ENCODE peak calls at places on chromosomes 16 and 17, in seven cellular contexts. One of them, this sample, is unnamed. For H3K36me3, the result is how much of the 10 kb centered on the place peaks cover.

GRCh38 chr16:3174618-3175148 is 13.3 kb upstream of the OR1F1 start:
- DNase-seq in WERI-Rb-1: no peak
- DNase-seq in thoracic aorta: no peak
- DNase-seq in heart left ventricle: no peak
- DNase-seq in BJ: no peak
- DNase-seq in fibroblast of lung: no peak
- DNase-seq in upper lobe of right lung: no peak
- DNase-seq in this sample: no peak

GRCh38 chr17:30220414-30220813 is 15.1 kb downstream of the SLC6A4 start:
- DNase-seq in WERI-Rb-1: peak
- DNase-seq in upper lobe of right lung: no peak
- DNase-seq in thoracic aorta: no peak
- DNase-seq in fibroblast of lung: no peak
- DNase-seq in BJ: no peak
- DNase-seq in heart left ventricle: no peak
- DNase-seq in this sample: no peak

GRCh38 chr17:78599419-78599818 is 22.2 kb upstream of the DNAH17 start:
- DNase-seq in thoracic aorta: no peak
- DNase-seq in fibroblast of lung: no peak
- DNase-seq in heart left ventricle: no peak
- DNase-seq in WERI-Rb-1: peak
- DNase-seq in BJ: no peak
- DNase-seq in upper lobe of right lung: no peak
- DNase-seq in this sample: no peak

GRCh38 chr17:62627904-62628603 is 584 bp downstream of the MRC2 start:
- DNase-seq in thoracic aorta: no peak
- DNase-seq in WERI-Rb-1: no peak
- DNase-seq in upper lobe of right lung: peak
- DNase-seq in heart left ventricle: peak
- DNase-seq in BJ: no peak
- DNase-seq in fibroblast of lung: peak
- DNase-seq in this sample: peak

GRCh38 chr16:67766281-67766680 is 40.1 kb downstream of the RANBP10 start:
- DNase-seq in WERI-Rb-1: no peak
- DNase-seq in heart left ventricle: no peak
- DNase-seq in fibroblast of lung: peak
- DNase-seq in thoracic aorta: no peak
- DNase-seq in BJ: no peak
- DNase-seq in upper lobe of right lung: no peak
- DNase-seq in this sample: no peak

GRCh38 chr17:1050996-1051925 is 54.3 kb downstream of the TIMM22 start:
- DNase-seq in heart left ventricle: peak
- DNase-seq in upper lobe of right lung: no peak
- DNase-seq in WERI-Rb-1: no peak
- DNase-seq in thoracic aorta: no peak
- DNase-seq in BJ: no peak
- DNase-seq in fibroblast of lung: no peak
- DNase-seq in this sample: no peak

GRCh38 chr16:31714899-31715504 is 158.6 kb upstream of the ZNF267 start:
- DNase-seq in BJ: no peak
- DNase-seq in fibroblast of lung: no peak
- DNase-seq in upper lobe of right lung: no peak
- DNase-seq in heart left ventricle: no peak
- DNase-seq in WERI-Rb-1: no peak
- DNase-seq in thoracic aorta: no peak
- DNase-seq in this sample: no peak

GRCh38 chr17:59439261-59439660 is 107.8 kb downstream of the YPEL2 start:
- DNase-seq in upper lobe of right lung: no peak
- DNase-seq in fibroblast of lung: no peak
- DNase-seq in thoracic aorta: no peak
- DNase-seq in heart left ventricle: no peak
- DNase-seq in WERI-Rb-1: no peak
- DNase-seq in BJ: no peak
- DNase-seq in this sample: no peak

GRCh38 chr16:88856122-88856827 is 472 bp downstream of the GALNS start:
- DNase-seq in upper lobe of right lung: peak
- DNase-seq in heart left ventricle: peak
- DNase-seq in BJ: no peak
- DNase-seq in fibroblast of lung: no peak
- DNase-seq in WERI-Rb-1: no peak
- DNase-seq in thoracic aorta: no peak
- DNase-seq in this sample: peak

GRCh38 chr16:89957214-89957785 is 8.7 kb downstream of the DEF8 start:
- DNase-seq in WERI-Rb-1: no peak
- DNase-seq in upper lobe of right lung: peak
- DNase-seq in fibroblast of lung: no peak
- DNase-seq in BJ: no peak
- DNase-seq in thoracic aorta: no peak
- DNase-seq in heart left ventricle: no peak
- DNase-seq in this sample: no peak

GRCh38 chr17:64002658-64003525 is 4.7 kb downstream of the PRR29 start:
- DNase-seq in heart left ventricle: no peak
- DNase-seq in WERI-Rb-1: no peak
- DNase-seq in fibroblast of lung: no peak
- DNase-seq in upper lobe of right lung: no peak
- DNase-seq in thoracic aorta: no peak
- DNase-seq in BJ: no peak
- DNase-seq in this sample: no peak

GRCh38 chr17:49022391-49022941 is 25.3 kb downstream of the IGF2BP1 start:
- DNase-seq in WERI-Rb-1: no peak
- DNase-seq in thoracic aorta: no peak
- DNase-seq in heart left ventricle: no peak
- DNase-seq in BJ: no peak
- DNase-seq in upper lobe of right lung: no peak
- DNase-seq in fibroblast of lung: peak
- DNase-seq in this sample: no peak

GRCh38 chr16:18941471-18941870 is 15.3 kb upstream of the SMG1 start:
- DNase-seq in thoracic aorta: no peak
- DNase-seq in WERI-Rb-1: no peak
- DNase-seq in upper lobe of right lung: no peak
- DNase-seq in heart left ventricle: no peak
- DNase-seq in BJ: no peak
- DNase-seq in fibroblast of lung: no peak
- DNase-seq in this sample: no peak

GRCh38 chr16:18945233-18945632 is 19.0 kb upstream of the SMG1 start:
- DNase-seq in WERI-Rb-1: no peak
- DNase-seq in thoracic aorta: no peak
- DNase-seq in heart left ventricle: no peak
- DNase-seq in upper lobe of right lung: no peak
- DNase-seq in BJ: no peak
- DNase-seq in fibroblast of lung: no peak
- DNase-seq in this sample: no peak

GRCh38 chr16:18942069-18942468 is 15.9 kb upstream of the SMG1 start:
- DNase-seq in upper lobe of right lung: no peak
- DNase-seq in heart left ventricle: no peak
- DNase-seq in BJ: no peak
- DNase-seq in thoracic aorta: no peak
- DNase-seq in fibroblast of lung: no peak
- DNase-seq in WERI-Rb-1: no peak
- DNase-seq in this sample: no peak

GRCh38 chr16:18938986-18939385 is 12.8 kb upstream of the SMG1 start:
- DNase-seq in upper lobe of right lung: no peak
- DNase-seq in BJ: no peak
- DNase-seq in fibroblast of lung: no peak
- DNase-seq in heart left ventricle: no peak
- DNase-seq in WERI-Rb-1: no peak
- DNase-seq in thoracic aorta: no peak
- DNase-seq in this sample: no peak

GRCh38 chr16:18943414-18943813 is 17.2 kb upstream of the SMG1 start:
- DNase-seq in BJ: no peak
- DNase-seq in WERI-Rb-1: no peak
- DNase-seq in upper lobe of right lung: peak
- DNase-seq in fibroblast of lung: no peak
- DNase-seq in heart left ventricle: no peak
- DNase-seq in thoracic aorta: no peak
- DNase-seq in this sample: no peak
- TF ChIP-seq CTCF in BJ: no peak
- TF ChIP-seq CTCF in WERI-Rb-1: no peak
- TF ChIP-seq CTCF in upper lobe of right lung: no peak
- TF ChIP-seq CTCF in fibroblast of lung: no peak
- TF ChIP-seq CTCF in heart left ventricle: no peak
- TF ChIP-seq CTCF in thoracic aorta: no peak
- TF ChIP-seq CTCF in this sample: no peak

GRCh38 chr17:34758747-34759146 is 179.4 kb downstream of the TMEM132E start:
- DNase-seq in WERI-Rb-1: no peak
- DNase-seq in upper lobe of right lung: no peak
- DNase-seq in BJ: no peak
- DNase-seq in heart left ventricle: no peak
- DNase-seq in thoracic aorta: no peak
- DNase-seq in fibroblast of lung: no peak
- DNase-seq in this sample: no peak

GRCh38 chr17:34756670-34757021 is 177.3 kb downstream of the TMEM132E start:
- DNase-seq in heart left ventricle: peak
- DNase-seq in WERI-Rb-1: peak
- DNase-seq in BJ: no peak
- DNase-seq in fibroblast of lung: peak
- DNase-seq in upper lobe of right lung: no peak
- DNase-seq in thoracic aorta: no peak
- DNase-seq in this sample: no peak

GRCh38 chr17:34757106-34757505 is 177.7 kb downstream of the TMEM132E start:
- DNase-seq in heart left ventricle: no peak
- DNase-seq in thoracic aorta: no peak
- DNase-seq in upper lobe of right lung: no peak
- DNase-seq in BJ: no peak
- DNase-seq in fibroblast of lung: no peak
- DNase-seq in WERI-Rb-1: no peak
- DNase-seq in this sample: no peak

GRCh38 chr17:34757611-34758010 is 178.2 kb downstream of the TMEM132E start:
- DNase-seq in upper lobe of right lung: no peak
- DNase-seq in fibroblast of lung: no peak
- DNase-seq in thoracic aorta: no peak
- DNase-seq in WERI-Rb-1: no peak
- DNase-seq in BJ: no peak
- DNase-seq in heart left ventricle: no peak
- DNase-seq in this sample: no peak

DNA sequence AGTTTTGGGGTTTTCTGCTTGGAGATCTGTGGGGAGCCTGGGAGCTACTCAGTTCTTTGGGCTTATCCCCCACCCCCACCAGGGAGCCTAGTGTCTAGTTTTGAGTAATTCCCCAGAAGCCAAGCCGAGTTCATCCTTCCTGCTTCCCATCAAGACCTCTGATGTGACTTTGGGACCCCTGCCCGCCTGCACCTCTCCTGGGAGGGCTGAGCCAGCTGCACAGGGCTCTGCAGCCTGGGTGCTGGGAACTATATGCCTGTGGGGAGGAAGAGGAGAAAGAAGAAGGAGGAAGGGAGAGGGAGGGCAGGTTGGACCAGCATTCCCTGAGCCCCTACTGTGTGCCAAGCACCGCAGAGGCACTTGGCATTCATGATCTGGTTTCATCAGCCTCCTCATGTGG is 178.9 kb downstream of the TMEM132E start:
- DNase-seq in thoracic aorta: no peak
- DNase-seq in fibroblast of lung: no peak
- DNase-seq in BJ: no peak
- DNase-seq in heart left ventricle: no peak
- DNase-seq in upper lobe of right lung: no peak
- DNase-seq in WERI-Rb-1: no peak
- DNase-seq in this sample: no peak
- H3K4me3 ChIP-seq in thoracic aorta: no peak
- H3K4me3 ChIP-seq in fibroblast of lung: no peak
- H3K4me3 ChIP-seq in BJ: no peak
- H3K4me3 ChIP-seq in heart left ventricle: no peak
- H3K4me3 ChIP-seq in upper lobe of right lung: no peak
- H3K4me3 ChIP-seq in WERI-Rb-1: no peak
- H3K4me3 ChIP-seq in this sample: no peak

GRCh38 chr16:15616475-15616874 is 26.5 kb downstream of the MARF1 start:
- DNase-seq in heart left ventricle: no peak
- DNase-seq in thoracic aorta: no peak
- DNase-seq in WERI-Rb-1: no peak
- DNase-seq in BJ: no peak
- DNase-seq in upper lobe of right lung: no peak
- DNase-seq in fibroblast of lung: no peak
- DNase-seq in this sample: no peak
- H3K36me3 ChIP-seq in heart left ventricle: half or more
- H3K36me3 ChIP-seq in thoracic aorta: under half
- H3K36me3 ChIP-seq in WERI-Rb-1: half or more
- H3K36me3 ChIP-seq in BJ: under half
- H3K36me3 ChIP-seq in upper lobe of right lung: half or more
- H3K36me3 ChIP-seq in fibroblast of lung: under half
- H3K36me3 ChIP-seq in this sample: under half

GRCh38 chr17:3551189-3551588 is 6.4 kb downstream of the TRPV3 start:
- DNase-seq in BJ: no peak
- DNase-seq in fibroblast of lung: no peak
- DNase-seq in WERI-Rb-1: no peak
- DNase-seq in upper lobe of right lung: no peak
- DNase-seq in thoracic aorta: no peak
- DNase-seq in heart left ventricle: no peak
- DNase-seq in this sample: no peak
- TF ChIP-seq CTCF in BJ: no peak
- TF ChIP-seq CTCF in fibroblast of lung: peak
- TF ChIP-seq CTCF in WERI-Rb-1: peak
- TF ChIP-seq CTCF in upper lobe of right lung: no peak
- TF ChIP-seq CTCF in thoracic aorta: no peak
- TF ChIP-seq CTCF in heart left ventricle: no peak
- TF ChIP-seq CTCF in this sample: no peak

This sample was measured in mucosa of descending colon.